ENCODE peak calls at places on chromosomes 2 and 18, in six cellular contexts. U is type B pancreatic cell; J is ELR; R is stimulated activated CD8-positive, alpha-beta memory T cell treated with anti-CD3 and anti-CD28 coated beads, Interleukin-12 subunit alpha, Interleukin-12 subunit beta, amount 100 ng/mL, for 1 hour; Y is effector CD8-positive, alpha-beta T cell; H is astrocyte of the spinal cord. X is an unnamed sample.

GRCh38 chr2:199471443-199472057 is 13.8 kb upstream of the SATB2 start:
- DNase-seq in H (peak), J (peak), Y (no peak), U (peak), R (no peak), X (peak)

GRCh38 chr2:42351864-42352263 is 9.2 kb downstream of the COX7A2L start:
- DNase-seq in H (no peak), Y (no peak), U (no peak), J (no peak), R (no peak), X (no peak)

GRCh38 chr2:238900511-238900910 is 52.6 kb downstream of the TWIST2 start:
- DNase-seq in U (no peak), Y (no peak), H (no peak), R (no peak), J (no peak), X (peak)

GRCh38 chr2:106596844-106597243 is 109.7 kb downstream of the CD8B2 start:
- DNase-seq in U (no peak), R (no peak), Y (no peak), H (no peak), J (peak), X (no peak)

GRCh38 chr2:133817680-133818566 is 249.7 kb upstream of the NCKAP5 start:
- DNase-seq in H (peak), J (peak), U (no peak), R (no peak), Y (no peak), X (peak)

GRCh38 chr2:7210712-7211111 is 293.5 kb downstream of the RNF144A start:
- DNase-seq in H (no peak), J (no peak), R (no peak), U (no peak), Y (no peak), X (no peak)

GRCh38 chr2:157785200-157785599 is 90.9 kb downstream of the ACVR1 start:
- DNase-seq in J (no peak), U (no peak), R (no peak), Y (no peak), H (no peak), X (no peak)

GRCh38 chr18:8844721-8845148 is 139.4 kb downstream of the MTCL1 start:
- DNase-seq in R (no peak), J (no peak), H (peak), Y (no peak), U (no peak), X (no peak)

GRCh38 chr2:185757356-185757755 is 18.8 kb downstream of the FSIP2 start:
- DNase-seq in H (peak), J (peak), R (no peak), Y (no peak), U (no peak), X (no peak)

GRCh38 chr2:74833418-74834233 is at the start of gene HK2:
- DNase-seq in Y (peak), H (peak), R (peak), U (peak), J (peak), X (peak)

GRCh38 chr2:58120626-58121229 is 74.1 kb downstream of the VRK2 start:
- DNase-seq in H (no peak), Y (no peak), J (no peak), U (no peak), R (no peak), X (no peak)

GRCh38 chr2:82795446-82795845 is 1663.6 kb downstream of the SUCLG1 start:
- DNase-seq in J (peak), U (no peak), H (peak), R (no peak), Y (no peak), X (no peak)

GRCh38 chr2:206642075-206643025 is at the start of gene FAM237A:
- DNase-seq in R (no peak), J (peak), Y (no peak), H (peak), U (peak), X (peak)

GRCh38 chr2:85804583-85804982 is 50.8 kb downstream of the ATOH8 start:
- DNase-seq in J (peak), Y (no peak), U (peak), R (no peak), H (no peak), X (peak)

GRCh38 chr18:23872701-23873550 is 141.6 kb upstream of the TTC39C start:
- DNase-seq in J (no peak), R (peak), Y (peak), U (peak), H (no peak), X (no peak)

GRCh38 chr2:145538661-145539319 is 1018.9 kb upstream of the ZEB2 start:
- DNase-seq in H (no peak), R (no peak), U (no peak), Y (no peak), J (no peak), X (no peak)

GRCh38 chr18:63472380-63472779 is 4.4 kb upstream of the SERPINB5 start:
- DNase-seq in J (peak), R (no peak), H (no peak), U (no peak), Y (no peak), X (no peak)

X was measured in osteoblast.